ENCODE peak calls at places on chromosome 14, in seven cellular contexts. I, N, X, O, T, M and D are unnamed samples.

GRCh38 chr14:23567186-23568020 is at the start of gene AP1G2:
- DNase-seq in T (peak; percentile 90), N (peak; percentile 92), I (peak; percentile 90), M (peak; percentile 47), O (peak; percentile 97), X (no peak), D (peak; percentile 94)

GRCh38 chr14:45787167-45787566 is 534.2 kb upstream of the MIS18BP1 start:
- DNase-seq in I (no peak), N (no peak), M (no peak), T (no peak), O (no peak), X (no peak), D (no peak)

GRCh38 chr14:52333108-52333507 is 19.0 kb downstream of the PTGER2 start:
- DNase-seq in X (no peak), N (no peak), T (no peak), M (no peak), O (no peak), I (no peak), D (no peak)

GRCh38 chr14:72679591-72680151 is 214.2 kb downstream of the DPF3 start:
- DNase-seq in I (no peak), N (no peak), X (no peak), M (no peak), T (no peak), O (no peak), D (no peak)

GRCh38 chr14:89212386-89213235 is 204.4 kb downstream of the FOXN3 start:
- DNase-seq in X (no peak), I (no peak), O (no peak), M (no peak), N (no peak), T (no peak), D (no peak)

GRCh38 chr14:106204063-106204462 is 677.7 kb downstream of the TMEM121 start:
- DNase-seq in N (no peak), M (no peak), X (no peak), O (no peak), I (no peak), T (no peak), D (no peak)

GRCh38 chr14:100317389-100317788 is 5.8 kb upstream of the SLC25A47 start:
- DNase-seq in I (no peak), M (no peak), O (no peak), X (no peak), T (no peak), N (no peak), D (no peak)

GRCh38 chr14:53217283-53217994 is 64.3 kb upstream of the DDHD1 start:
- DNase-seq in N (peak; percentile 82), I (peak; percentile 77), T (peak; percentile 50), M (peak; percentile 39), X (no peak), O (peak; percentile 93), D (peak; percentile 75)

GRCh38 chr14:49306152-49306751 is 279.9 kb downstream of the RPS29 start:
- DNase-seq in I (peak; percentile 32), T (no peak), X (no peak), N (peak; percentile 18), O (no peak), M (peak; percentile 1), D (no peak)

GRCh38 chr14:77124345-77125274 is 17.0 kb downstream of the ZDHHC22 start:
- DNase-seq in I (peak; percentile 73), O (peak; percentile 92), M (no peak), N (peak; percentile 79), T (peak; percentile 16), X (no peak), D (no peak)